ENCODE peak calls at places on chromosomes 3 and 15, in six cellular contexts. B is psoas muscle, U is sigmoid colon, V is astrocyte of the cerebellum, M is A549, K is GM23248. D is an unnamed sample.

GRCh38 chr15:64466408-64467116 is 6.2 kb downstream of the ZNF609 start:
- DNase-seq in V (no peak), U (no peak), K (no peak), B (no peak), M (no peak), D (no peak)

GRCh38 chr3:115071122-115071521 is 76.0 kb downstream of the ZBTB20 start:
- DNase-seq in U (no peak), V (no peak), M (no peak), K (peak), B (no peak), D (no peak)

GRCh38 chr15:37517506-37517905 is 416.9 kb upstream of the TMCO5A start:
- DNase-seq in B (no peak), K (no peak), M (no peak), U (no peak), V (peak), D (no peak)

GRCh38 chr3:127588675-127589577 is 1.6 kb downstream of the TPRA1 start:
- DNase-seq in M (no peak), U (no peak), V (no peak), B (no peak), K (peak), D (no peak)

GRCh38 chr3:153599685-153600084 is 437.7 kb downstream of the RAP2B start:
- DNase-seq in B (no peak), U (no peak), K (peak), M (peak), V (peak), D (peak)

GRCh38 chr3:196517919-196518318 is 2.8 kb upstream of the SMCO1 start:
- DNase-seq in K (no peak), V (no peak), B (no peak), U (no peak), M (no peak), D (no peak)

GRCh38 chr3:128969993-128970740 is 23.7 kb downstream of the CFAP92 start:
- DNase-seq in B (peak), V (peak), M (peak), K (peak), U (no peak), D (peak)

GRCh38 chr3:158723991-158724390 is 8.3 kb downstream of the RARRES1 start:
- DNase-seq in B (no peak), K (no peak), M (no peak), U (no peak), V (no peak), D (no peak)

GRCh38 chr3:128317101-128317697 is 149.5 kb downstream of the DNAJB8 start:
- DNase-seq in K (no peak), V (no peak), U (no peak), M (no peak), B (no peak), D (no peak)

GRCh38 chr3:100401674-100402036 is 316 bp downstream of the LNP1 start:
- DNase-seq in B (peak), K (peak), M (no peak), U (peak), V (no peak), D (peak)

GRCh38 chr15:34693053-34693744 is 61.6 kb downstream of the GJD2 start:
- DNase-seq in M (no peak), U (no peak), B (no peak), K (peak), V (peak), D (no peak)

GRCh38 chr3:106161236-106161635 is 292.4 kb upstream of the CBLB start:
- DNase-seq in B (no peak), V (no peak), U (no peak), K (no peak), M (no peak), D (no peak)

GRCh38 chr3:9915252-9916141 is 1.4 kb upstream of the IL17RC start:
- DNase-seq in U (peak), V (no peak), B (peak), K (peak), M (no peak), D (peak)

GRCh38 chr3:120487079-120487693 is 36.4 kb upstream of the FSTL1 start:
- DNase-seq in U (peak), K (peak), B (peak), V (peak), M (no peak), D (no peak)

GRCh38 chr3:175266478-175266877 is 407.3 kb downstream of the NAALADL2 start:
- DNase-seq in B (no peak), M (no peak), U (no peak), V (no peak), K (peak), D (no peak)

GRCh38 chr3:50651875-50652529 is 22.7 kb upstream of the DOCK3 start:
- DNase-seq in V (no peak), K (no peak), M (no peak), U (no peak), B (no peak), D (no peak)

GRCh38 chr3:195057716-195058115 is 213.2 kb downstream of the XXYLT1 start:
- DNase-seq in U (peak), V (no peak), K (no peak), M (no peak), B (no peak), D (no peak)

GRCh38 chr3:41208507-41208906 is 9.2 kb downstream of the CTNNB1 start:
- DNase-seq in U (no peak), M (no peak), B (no peak), K (no peak), V (no peak), D (no peak)

GRCh38 chr3:61493339-61493738 is 68.0 kb upstream of the PTPRG start:
- DNase-seq in K (peak), M (no peak), U (no peak), V (no peak), B (no peak), D (no peak)

GRCh38 chr3:87069963-87070362 is 79.0 kb upstream of the VGLL3 start:
- DNase-seq in B (no peak), V (no peak), K (no peak), U (no peak), M (no peak), D (no peak)

GRCh38 chr3:194518652-194519051 is 31.9 kb upstream of the ATP13A3 start:
- DNase-seq in V (peak), B (no peak), M (no peak), U (no peak), K (peak), D (no peak)

GRCh38 chr3:66808891-66809578 is 189.1 kb upstream of the KBTBD8 start:
- DNase-seq in M (no peak), B (no peak), K (no peak), V (no peak), U (no peak), D (no peak)

GRCh38 chr3:134852893-134853351 is 57.9 kb downstream of the EPHB1 start:
- DNase-seq in U (no peak), B (no peak), V (no peak), K (no peak), M (no peak), D (no peak)

GRCh38 chr15:43776718-43777292 is at the start of gene ELL3:
- DNase-seq in K (peak), U (peak), V (no peak), B (peak), M (peak), D (peak)

DNA sequence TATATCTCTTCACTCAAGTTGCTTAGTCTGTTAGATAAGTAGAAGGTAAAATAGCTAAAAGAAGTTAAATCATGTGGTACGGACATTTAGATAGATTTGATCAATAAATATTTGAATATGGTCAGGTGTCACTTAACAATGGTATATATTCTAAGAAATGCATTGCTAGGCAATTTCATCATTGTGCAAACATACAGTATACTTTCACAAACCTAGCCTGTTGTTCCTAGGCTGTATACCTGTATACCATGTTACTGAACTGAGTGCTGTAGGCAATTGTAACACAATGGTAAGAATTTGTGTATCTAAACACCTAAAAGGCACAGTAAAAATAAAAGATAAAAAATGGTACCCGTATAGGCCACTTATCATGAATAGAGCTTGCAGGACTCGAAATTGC is 112.8 kb upstream of the CGNL1 start:
- DNase-seq in V (no peak), K (no peak), U (no peak), M (no peak), B (no peak), D (no peak)
- H3K4me3 ChIP-seq in V (no peak), K (no peak), U (no peak), M (no peak), B (no peak), D (no peak)

GRCh38 chr15:74786659-74787165 is 4.8 kb downstream of the CSK start:
- DNase-seq in U (peak), M (no peak), V (no peak), K (peak), B (no peak), D (peak)
- H3K4me3 ChIP-seq in U (no peak), M (no peak), V (no peak), K (no peak), B (peak), D (peak)

DNA sequence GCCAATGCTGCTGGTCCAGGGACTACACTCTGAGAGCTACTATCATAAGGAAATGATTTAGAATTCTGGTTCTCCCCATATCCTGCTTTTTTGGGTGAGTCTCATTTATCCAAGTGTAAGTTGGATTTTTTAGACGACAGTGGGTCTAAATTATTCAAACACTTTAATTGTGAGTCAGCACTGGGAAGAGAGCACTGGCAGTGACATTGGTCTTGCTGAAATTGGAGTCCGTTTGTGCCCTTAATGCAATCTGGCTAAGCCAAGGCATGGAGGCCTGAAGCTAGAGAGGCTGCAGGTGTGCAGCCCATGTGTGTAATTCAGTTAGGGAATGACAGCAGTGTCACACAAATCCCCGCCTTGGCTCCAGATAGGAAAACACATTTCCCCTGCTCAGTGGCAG is 197.9 kb downstream of the CD47 start:
- DNase-seq in U (no peak), V (no peak), B (no peak), K (peak), M (no peak), D (no peak)
- H3K4me3 ChIP-seq in U (no peak), V (no peak), B (no peak), K (no peak), M (no peak), D (no peak)

DNA sequence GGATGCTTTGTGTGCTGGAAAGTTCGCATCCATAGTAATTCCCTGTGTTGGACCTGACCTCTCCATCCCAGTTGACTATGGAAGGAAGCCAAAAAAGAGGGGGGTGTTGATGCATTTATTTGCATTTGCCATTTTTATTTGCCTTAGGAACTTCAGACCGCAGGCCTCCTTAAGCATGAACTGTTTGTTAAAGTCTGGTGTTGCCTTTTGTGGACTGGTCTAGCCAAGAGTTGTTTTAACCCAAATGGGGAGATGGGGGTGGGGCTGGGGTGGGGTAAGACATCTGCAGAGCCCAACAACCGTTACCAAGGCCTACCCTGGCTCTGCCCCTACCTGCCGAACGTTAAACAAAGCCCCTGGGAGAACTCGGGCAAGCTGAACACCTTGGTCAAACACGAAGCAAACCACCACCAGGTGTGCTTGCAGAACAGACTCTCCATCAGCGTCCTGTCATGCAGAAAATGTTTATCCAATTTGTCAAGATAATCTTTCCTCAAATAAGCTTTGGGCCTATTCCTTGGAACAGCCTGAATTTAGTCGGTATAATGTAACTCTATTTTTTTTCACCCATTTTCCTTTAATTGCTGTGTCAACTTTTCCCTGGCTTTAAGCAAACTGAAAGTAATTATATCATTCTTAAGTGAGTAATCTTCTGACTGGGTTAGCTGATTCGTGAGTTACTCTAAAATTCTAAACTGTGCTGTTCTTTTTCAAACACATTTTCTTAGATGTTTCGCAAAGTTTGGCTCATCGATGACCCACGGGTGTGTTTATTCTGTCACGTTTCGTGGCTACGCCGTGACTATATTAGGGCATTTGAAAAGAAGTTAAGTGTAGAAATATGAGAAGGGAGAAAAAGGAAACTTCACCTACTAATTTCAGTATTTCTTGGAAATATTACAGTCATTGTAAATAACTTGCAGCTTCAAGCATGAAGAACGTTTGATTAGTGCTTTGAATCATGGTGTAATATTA is 127.5 kb downstream of the SOX2 start:
- DNase-seq in U (no peak), B (no peak), K (no peak), M (peak), V (no peak), D (no peak)
- H3K4me3 ChIP-seq in U (no peak), B (no peak), K (no peak), M (no peak), V (no peak), D (peak)

GRCh38 chr15:63192604-63193206 is 3.3 kb downstream of the RAB8B start:
- DNase-seq in V (no peak), U (no peak), M (no peak), B (no peak), K (no peak), D (no peak)

GRCh38 chr15:63189955-63190691 is 717 bp downstream of the RAB8B start:
- DNase-seq in V (no peak), K (peak), M (no peak), U (no peak), B (no peak), D (no peak)

GRCh38 chr15:63188937-63189871 is at the start of gene RAB8B:
- DNase-seq in M (peak), K (peak), U (peak), B (peak), V (peak), D (peak)

GRCh38 chr15:63191895-63192603 is 2.6 kb downstream of the RAB8B start:
- DNase-seq in B (no peak), U (no peak), V (no peak), M (no peak), K (no peak), D (no peak)

GRCh38 chr15:63190993-63191392 is 1.6 kb downstream of the RAB8B start:
- DNase-seq in B (no peak), K (no peak), M (no peak), U (no peak), V (no peak), D (no peak)
- H3K4me3 ChIP-seq in B (peak), K (peak), M (peak), U (no peak), V (peak), D (peak)

DNA sequence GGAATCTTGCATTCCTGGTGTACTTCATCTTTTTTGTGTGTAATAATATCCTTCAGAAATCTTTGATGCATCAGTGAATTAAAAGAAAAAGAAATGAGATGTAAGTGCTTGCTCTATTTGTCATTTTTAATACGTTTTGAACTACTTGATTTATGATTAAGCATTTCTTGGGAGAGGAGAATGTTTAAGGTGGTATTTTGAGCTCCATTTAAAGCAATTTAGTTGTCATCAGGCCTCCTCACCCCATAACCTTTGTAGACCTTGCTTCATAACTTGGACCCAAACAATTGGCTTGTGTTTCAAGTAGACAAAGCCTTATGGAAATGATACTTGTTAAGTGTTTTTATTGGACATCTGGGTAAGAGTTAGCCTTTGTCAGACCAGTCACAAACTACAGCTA is 87.1 kb upstream of the VEPH1 start:
- DNase-seq in B (no peak), U (no peak), K (no peak), V (no peak), M (no peak), D (no peak)
- H3K4me3 ChIP-seq in B (no peak), U (no peak), K (no peak), V (no peak), M (no peak), D (no peak)

D was measured in left lung.